ENCODE peak calls at places on chromosome 13, in seven cellular contexts. One of them, this sample, is unnamed.

GRCh38 chr13:97174638-97175037 is 47.5 kb upstream of the MBNL2 start:
- DNase-seq in IMR-90: no peak
- DNase-seq in PC-3: no peak
- DNase-seq in testis: no peak
- DNase-seq in psoas muscle: no peak
- DNase-seq in transverse colon: no peak
- DNase-seq in thoracic aorta: no peak
- DNase-seq in this sample: no peak

GRCh38 chr13:75864718-75865117 is 228.6 kb downstream of the LMO7 start:
- DNase-seq in PC-3: peak
- DNase-seq in transverse colon: no peak
- DNase-seq in psoas muscle: no peak
- DNase-seq in IMR-90: peak
- DNase-seq in thoracic aorta: no peak
- DNase-seq in testis: no peak
- DNase-seq in this sample: no peak

GRCh38 chr13:46728777-46729176 is 68.2 kb downstream of the ESD start:
- DNase-seq in transverse colon: no peak
- DNase-seq in psoas muscle: no peak
- DNase-seq in thoracic aorta: no peak
- DNase-seq in PC-3: peak
- DNase-seq in IMR-90: no peak
- DNase-seq in testis: no peak
- DNase-seq in this sample: no peak

GRCh38 chr13:73603646-73604045 is 530.6 kb downstream of the KLF12 start:
- DNase-seq in PC-3: no peak
- DNase-seq in thoracic aorta: no peak
- DNase-seq in transverse colon: no peak
- DNase-seq in IMR-90: no peak
- DNase-seq in testis: no peak
- DNase-seq in psoas muscle: no peak
- DNase-seq in this sample: no peak

GRCh38 chr13:95492044-95492801 is 60.3 kb upstream of the CLDN10 start:
- DNase-seq in transverse colon: peak
- DNase-seq in IMR-90: no peak
- DNase-seq in psoas muscle: no peak
- DNase-seq in thoracic aorta: no peak
- DNase-seq in testis: no peak
- DNase-seq in PC-3: peak
- DNase-seq in this sample: no peak

GRCh38 chr13:59444210-59444857 is 719.4 kb downstream of the DIAPH3 start:
- DNase-seq in thoracic aorta: no peak
- DNase-seq in transverse colon: no peak
- DNase-seq in PC-3: no peak
- DNase-seq in psoas muscle: no peak
- DNase-seq in testis: no peak
- DNase-seq in IMR-90: no peak
- DNase-seq in this sample: no peak

GRCh38 chr13:112943309-112944125 is 25.5 kb upstream of the MCF2L start:
- DNase-seq in IMR-90: peak
- DNase-seq in transverse colon: peak
- DNase-seq in thoracic aorta: no peak
- DNase-seq in PC-3: peak
- DNase-seq in testis: peak
- DNase-seq in psoas muscle: no peak
- DNase-seq in this sample: peak

GRCh38 chr13:20505405-20506366 is 20.0 kb downstream of the CRYL1 start:
- DNase-seq in thoracic aorta: no peak
- DNase-seq in psoas muscle: no peak
- DNase-seq in transverse colon: no peak
- DNase-seq in IMR-90: no peak
- DNase-seq in testis: no peak
- DNase-seq in PC-3: peak
- DNase-seq in this sample: no peak

GRCh38 chr13:42137856-42138537 is 89.5 kb downstream of the DGKH start:
- DNase-seq in thoracic aorta: no peak
- DNase-seq in psoas muscle: no peak
- DNase-seq in PC-3: no peak
- DNase-seq in testis: no peak
- DNase-seq in transverse colon: no peak
- DNase-seq in IMR-90: peak
- DNase-seq in this sample: no peak

GRCh38 chr13:100356889-100357288 is 231.7 kb downstream of the GGACT start:
- DNase-seq in thoracic aorta: no peak
- DNase-seq in transverse colon: no peak
- DNase-seq in testis: no peak
- DNase-seq in psoas muscle: no peak
- DNase-seq in PC-3: no peak
- DNase-seq in IMR-90: peak
- DNase-seq in this sample: no peak

GRCh38 chr13:46617885-46618284 is 64.9 kb downstream of the LRCH1 start:
- DNase-seq in transverse colon: no peak
- DNase-seq in PC-3: no peak
- DNase-seq in thoracic aorta: no peak
- DNase-seq in testis: no peak
- DNase-seq in psoas muscle: no peak
- DNase-seq in IMR-90: no peak
- DNase-seq in this sample: no peak

GRCh38 chr13:90443268-90443667 is 904.2 kb upstream of the MIR17HG start:
- DNase-seq in IMR-90: peak
- DNase-seq in psoas muscle: no peak
- DNase-seq in thoracic aorta: no peak
- DNase-seq in testis: no peak
- DNase-seq in transverse colon: no peak
- DNase-seq in PC-3: peak
- DNase-seq in this sample: no peak

GRCh38 chr13:50401721-50402510 is 386.7 kb downstream of the KCNRG start:
- DNase-seq in transverse colon: no peak
- DNase-seq in IMR-90: peak
- DNase-seq in psoas muscle: no peak
- DNase-seq in PC-3: peak
- DNase-seq in testis: no peak
- DNase-seq in thoracic aorta: no peak
- DNase-seq in this sample: no peak

GRCh38 chr13:66087149-66087780 is 1142.9 kb downstream of the PCDH9 start:
- DNase-seq in testis: no peak
- DNase-seq in PC-3: no peak
- DNase-seq in IMR-90: peak
- DNase-seq in transverse colon: no peak
- DNase-seq in thoracic aorta: no peak
- DNase-seq in psoas muscle: no peak
- DNase-seq in this sample: no peak

GRCh38 chr13:66492479-66492878 is 737.7 kb downstream of the PCDH9 start:
- DNase-seq in PC-3: peak
- DNase-seq in testis: peak
- DNase-seq in transverse colon: no peak
- DNase-seq in thoracic aorta: no peak
- DNase-seq in IMR-90: no peak
- DNase-seq in psoas muscle: no peak
- DNase-seq in this sample: no peak

GRCh38 chr13:21076265-21076653 is 14.9 kb upstream of the LATS2 start:
- DNase-seq in transverse colon: no peak
- DNase-seq in testis: no peak
- DNase-seq in thoracic aorta: no peak
- DNase-seq in psoas muscle: no peak
- DNase-seq in PC-3: no peak
- DNase-seq in IMR-90: no peak
- DNase-seq in this sample: no peak

GRCh38 chr13:46647514-46648065 is 94.6 kb downstream of the LRCH1 start:
- DNase-seq in PC-3: no peak
- DNase-seq in testis: no peak
- DNase-seq in IMR-90: no peak
- DNase-seq in transverse colon: no peak
- DNase-seq in thoracic aorta: no peak
- DNase-seq in psoas muscle: no peak
- DNase-seq in this sample: no peak

GRCh38 chr13:37944476-37945442 is 75.2 kb upstream of the TRPC4 start:
- DNase-seq in thoracic aorta: no peak
- DNase-seq in testis: no peak
- DNase-seq in PC-3: no peak
- DNase-seq in transverse colon: no peak
- DNase-seq in IMR-90: peak
- DNase-seq in psoas muscle: no peak
- DNase-seq in this sample: no peak

GRCh38 chr13:66397133-66397532 is 833.0 kb downstream of the PCDH9 start:
- DNase-seq in testis: no peak
- DNase-seq in transverse colon: no peak
- DNase-seq in psoas muscle: no peak
- DNase-seq in IMR-90: no peak
- DNase-seq in thoracic aorta: no peak
- DNase-seq in PC-3: no peak
- DNase-seq in this sample: no peak

GRCh38 chr13:20973886-20974285 is 71.3 kb upstream of the XPO4 start:
- DNase-seq in thoracic aorta: no peak
- DNase-seq in testis: no peak
- DNase-seq in IMR-90: no peak
- DNase-seq in PC-3: no peak
- DNase-seq in psoas muscle: no peak
- DNase-seq in transverse colon: no peak
- DNase-seq in this sample: no peak

DNA sequence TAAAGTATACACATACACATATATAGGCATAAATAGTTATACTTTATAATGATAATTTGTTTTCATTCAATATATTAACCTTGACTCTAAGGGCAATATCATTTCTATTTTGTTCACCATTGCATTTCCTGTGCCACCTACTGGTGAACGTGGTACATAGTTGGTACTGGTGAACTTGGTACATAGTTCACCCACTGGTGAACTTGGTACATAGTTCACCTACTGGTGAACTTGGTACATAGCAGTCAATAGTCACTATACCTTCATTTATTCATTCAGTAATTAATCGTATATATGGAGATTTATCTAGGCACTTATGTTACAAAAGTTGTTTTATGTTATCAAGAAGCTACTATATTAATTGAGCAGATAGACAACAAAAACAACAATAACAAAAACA is 172.6 kb upstream of the ATXN8OS start:
- DNase-seq in thoracic aorta: no peak
- DNase-seq in psoas muscle: no peak
- DNase-seq in testis: no peak
- DNase-seq in PC-3: peak
- DNase-seq in transverse colon: no peak
- DNase-seq in IMR-90: no peak
- DNase-seq in this sample: no peak
- TF ChIP-seq CTCF in thoracic aorta: no peak
- TF ChIP-seq CTCF in psoas muscle: no peak
- TF ChIP-seq CTCF in testis: no peak
- TF ChIP-seq CTCF in PC-3: peak
- TF ChIP-seq CTCF in transverse colon: peak
- TF ChIP-seq CTCF in IMR-90: no peak
- TF ChIP-seq CTCF in this sample: no peak

GRCh38 chr13:44869167-44869566 is 120.1 kb downstream of the NUFIP1 start:
- DNase-seq in PC-3: no peak
- DNase-seq in psoas muscle: no peak
- DNase-seq in testis: no peak
- DNase-seq in IMR-90: no peak
- DNase-seq in transverse colon: no peak
- DNase-seq in thoracic aorta: no peak
- DNase-seq in this sample: no peak

GRCh38 chr13:44868397-44868796 is 120.9 kb downstream of the NUFIP1 start:
- DNase-seq in transverse colon: no peak
- DNase-seq in thoracic aorta: no peak
- DNase-seq in psoas muscle: no peak
- DNase-seq in testis: no peak
- DNase-seq in IMR-90: no peak
- DNase-seq in PC-3: no peak
- DNase-seq in this sample: no peak

GRCh38 chr13:44865722-44866484 is 123.4 kb downstream of the NUFIP1 start:
- DNase-seq in testis: no peak
- DNase-seq in PC-3: no peak
- DNase-seq in thoracic aorta: no peak
- DNase-seq in IMR-90: no peak
- DNase-seq in psoas muscle: no peak
- DNase-seq in transverse colon: no peak
- DNase-seq in this sample: no peak

GRCh38 chr13:44867825-44868224 is 121.4 kb downstream of the NUFIP1 start:
- DNase-seq in transverse colon: no peak
- DNase-seq in psoas muscle: no peak
- DNase-seq in PC-3: no peak
- DNase-seq in IMR-90: no peak
- DNase-seq in testis: peak
- DNase-seq in thoracic aorta: no peak
- DNase-seq in this sample: no peak

GRCh38 chr13:44866512-44866911 is 122.8 kb downstream of the NUFIP1 start:
- DNase-seq in testis: no peak
- DNase-seq in PC-3: no peak
- DNase-seq in IMR-90: no peak
- DNase-seq in transverse colon: no peak
- DNase-seq in thoracic aorta: no peak
- DNase-seq in psoas muscle: no peak
- DNase-seq in this sample: no peak
- H3K27ac ChIP-seq in testis: no peak
- H3K27ac ChIP-seq in PC-3: no peak
- H3K27ac ChIP-seq in IMR-90: no peak
- H3K27ac ChIP-seq in transverse colon: no peak
- H3K27ac ChIP-seq in thoracic aorta: no peak
- H3K27ac ChIP-seq in psoas muscle: no peak
- H3K27ac ChIP-seq in this sample: no peak

DNA sequence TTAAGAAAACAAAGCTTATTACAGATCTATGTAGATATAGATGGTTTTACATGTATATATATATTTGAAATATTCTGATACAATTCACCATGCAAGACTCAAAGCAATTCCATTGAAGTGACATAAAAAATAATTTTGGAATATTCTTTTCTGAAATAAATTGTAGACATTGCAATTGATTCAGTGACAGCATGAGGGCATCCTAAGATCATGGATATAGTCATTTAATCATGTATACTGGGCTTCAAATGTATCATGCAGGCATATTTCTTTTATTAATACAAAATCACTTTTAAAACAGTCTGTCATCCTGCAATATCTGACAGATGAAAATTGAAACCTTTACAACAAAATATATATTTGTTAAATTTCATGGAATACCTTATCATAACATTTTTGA is 286.7 kb upstream of the SLITRK6 start:
- DNase-seq in transverse colon: no peak
- DNase-seq in testis: no peak
- DNase-seq in PC-3: peak
- DNase-seq in IMR-90: no peak
- DNase-seq in psoas muscle: no peak
- DNase-seq in thoracic aorta: no peak
- DNase-seq in this sample: no peak
- TF ChIP-seq CTCF in transverse colon: no peak
- TF ChIP-seq CTCF in testis: no peak
- TF ChIP-seq CTCF in PC-3: peak
- TF ChIP-seq CTCF in IMR-90: no peak
- TF ChIP-seq CTCF in psoas muscle: no peak
- TF ChIP-seq CTCF in thoracic aorta: no peak
- TF ChIP-seq CTCF in this sample: peak

DNA sequence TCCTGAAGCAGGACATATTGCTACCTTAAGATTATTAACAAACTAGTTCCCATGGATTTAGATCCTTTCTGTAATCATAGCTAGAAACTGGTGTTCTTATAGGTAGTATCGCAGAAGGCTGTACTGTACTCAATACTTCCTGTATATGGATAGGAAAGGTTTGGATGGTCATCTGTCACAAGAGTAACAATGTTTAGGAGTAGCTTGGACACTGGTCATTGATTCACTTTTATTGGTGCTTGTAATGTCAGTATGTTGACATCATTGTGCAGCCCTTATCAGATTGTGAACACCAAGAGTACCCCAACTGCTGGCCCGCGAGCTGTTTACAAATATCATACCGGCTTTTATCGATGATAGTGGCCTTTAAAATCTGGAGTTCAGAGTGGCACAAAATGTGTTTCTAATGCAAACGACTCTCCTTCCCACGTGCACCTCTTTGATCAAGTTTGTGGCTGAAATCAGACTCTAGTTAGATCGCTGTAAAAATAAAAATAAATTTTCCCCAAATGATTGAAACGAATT is 605 bp upstream of the CDK8 start:
- DNase-seq in psoas muscle: no peak
- DNase-seq in thoracic aorta: no peak
- DNase-seq in PC-3: no peak
- DNase-seq in testis: no peak
- DNase-seq in transverse colon: no peak
- DNase-seq in IMR-90: no peak
- DNase-seq in this sample: no peak
- H3K27ac ChIP-seq in psoas muscle: peak
- H3K27ac ChIP-seq in thoracic aorta: peak
- H3K27ac ChIP-seq in PC-3: no peak
- H3K27ac ChIP-seq in testis: peak
- H3K27ac ChIP-seq in transverse colon: peak
- H3K27ac ChIP-seq in IMR-90: no peak
- H3K27ac ChIP-seq in this sample: peak

This sample was measured in RWPE1.